ENCODE peak calls at places on chromosomes 7 and 10, in six cellular contexts. X is endodermal cell; F is CD4-positive, CD25-positive, alpha-beta regulatory T cell; O is endothelial cell of umbilical vein; Q is body of pancreas; Z is CD8-positive, alpha-beta T cell. E is an unnamed sample.
A peak's percentile ranks its signal among the peaks of the same experiment; 100 is the strongest.

GRCh38 chr7:99898836-99899235 is 20.5 kb downstream of the TRIM4 start:
- DNase-seq in X (no peak), F (no peak), O (no peak), Q (no peak), Z (no peak), E (no peak)

GRCh38 chr7:7512861-7513597 is 22.6 kb downstream of the COL28A1 start:
- DNase-seq in X (no peak), F (no peak), O (no peak), Q (no peak), Z (no peak), E (no peak)

GRCh38 chr10:3045471-3046209 is 21.7 kb upstream of the PFKP start:
- DNase-seq in X (peak; percentile 87), F (no peak), O (peak; percentile 80), Q (no peak), Z (no peak), E (no peak)

GRCh38 chr10:44386546-44387052 is 1.7 kb upstream of the CXCL12 start:
- DNase-seq in X (peak; percentile 91), F (no peak), O (peak; percentile 37), Q (peak; percentile 77), Z (peak; percentile 18), E (no peak)

GRCh38 chr7:67866812-67867211 is 870.2 kb downstream of the TYW1 start:
- DNase-seq in X (no peak), F (no peak), O (no peak), Q (no peak), Z (no peak), E (no peak)

GRCh38 chr10:103458720-103459119 is at the start of gene CALHM1:
- DNase-seq in X (peak; percentile 91), F (no peak), O (no peak), Q (no peak), Z (no peak), E (no peak)

GRCh38 chr7:31101544-31101943 is 49.4 kb downstream of the ADCYAP1R1 start:
- DNase-seq in X (peak; percentile 38), F (no peak), O (no peak), Q (no peak), Z (no peak), E (no peak)

GRCh38 chr10:132922872-132923271 is 19.5 kb downstream of the CFAP46 start:
- DNase-seq in X (no peak), F (no peak), O (no peak), Q (no peak), Z (no peak), E (no peak)

GRCh38 chr10:51000164-51000563 is 74.1 kb upstream of the PRKG1 start:
- DNase-seq in X (no peak), F (no peak), O (no peak), Q (no peak), Z (no peak), E (no peak)

GRCh38 chr10:48287417-48288391 is 13.2 kb upstream of the FRMPD2 start:
- DNase-seq in X (no peak), F (no peak), O (no peak), Q (peak; percentile 61), Z (no peak), E (no peak)

GRCh38 chr10:122702271-122702670 is 2.6 kb upstream of the C10orf120 start:
- DNase-seq in X (no peak), F (no peak), O (no peak), Q (no peak), Z (no peak), E (no peak)

GRCh38 chr10:109259293-109259692 is 664.0 kb downstream of the XPNPEP1 start:
- DNase-seq in X (no peak), F (no peak), O (no peak), Q (no peak), Z (no peak), E (no peak)

GRCh38 chr10:44301781-44302400 is 83.0 kb downstream of the CXCL12 start:
- DNase-seq in X (no peak), F (no peak), O (no peak), Q (no peak), Z (no peak), E (no peak)

GRCh38 chr7:19122018-19122588 is 4.7 kb upstream of the TWIST1 start:
- DNase-seq in X (no peak), F (no peak), O (peak; percentile 56), Q (no peak), Z (no peak), E (no peak)

GRCh38 chr10:17257466-17258321 is 29.7 kb downstream of the VIM start:
- DNase-seq in X (peak; percentile 82), F (peak; percentile 70), O (peak; percentile 80), Q (peak; percentile 63), Z (peak; percentile 54), E (peak; percentile 70)

GRCh38 chr10:32142646-32143045 is 86.4 kb upstream of the KIF5B start:
- DNase-seq in X (no peak), F (no peak), O (no peak), Q (no peak), Z (no peak), E (no peak)

GRCh38 chr10:37752309-37752875 is 105.0 kb downstream of the ZNF248 start:
- DNase-seq in X (no peak), F (no peak), O (no peak), Q (no peak), Z (no peak), E (no peak)

GRCh38 chr10:60818134-60818770 is 40.0 kb downstream of the CDK1 start:
- DNase-seq in X (no peak), F (no peak), O (no peak), Q (no peak), Z (no peak), E (no peak)

GRCh38 chr10:132832186-132832983 is 46.4 kb upstream of the NKX6-2 start:
- DNase-seq in X (no peak), F (no peak), O (no peak), Q (no peak), Z (no peak), E (no peak)

GRCh38 chr7:25795824-25796235 is 356.2 kb upstream of the NFE2L3 start:
- DNase-seq in X (no peak), F (no peak), O (no peak), Q (no peak), Z (no peak), E (no peak)

DNA sequence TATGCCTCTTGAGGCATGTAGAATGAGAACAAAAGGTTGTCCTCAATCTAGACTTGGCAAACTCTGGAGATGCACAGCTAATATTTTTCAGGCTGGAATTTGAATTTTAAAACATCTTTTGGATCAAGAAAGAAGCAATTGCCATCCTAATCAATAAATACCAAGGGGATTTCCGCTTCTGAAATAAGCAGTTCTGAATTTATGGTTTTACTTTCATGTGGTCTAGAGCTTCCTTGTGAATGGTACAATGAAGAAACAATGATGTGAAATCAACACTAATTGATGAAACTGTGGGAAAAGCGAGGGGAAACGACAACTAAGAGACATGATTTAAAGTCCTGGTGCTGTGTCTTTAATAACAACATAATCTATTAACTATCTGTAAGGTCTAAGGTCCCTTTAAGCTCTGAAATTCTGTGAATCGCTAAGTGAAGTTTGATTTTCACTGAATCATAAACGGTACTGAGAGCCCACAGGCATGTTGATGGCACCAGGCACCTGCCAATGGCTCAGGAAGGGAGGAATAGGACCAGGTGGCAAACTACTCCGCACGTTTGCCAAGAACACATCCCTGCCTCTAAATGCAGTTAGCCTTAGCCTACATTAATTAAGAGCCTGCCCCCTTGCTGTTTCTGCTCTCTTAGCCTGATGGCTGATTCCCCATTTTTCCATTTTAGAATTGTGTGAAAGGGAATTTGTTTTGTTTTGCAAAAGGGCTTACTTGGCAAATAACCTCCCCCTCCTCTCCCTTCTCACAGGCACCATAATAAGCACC is 1202.9 kb downstream of the SORCS3 start:
- DNase-seq in X (peak; percentile 45), F (no peak), O (no peak), Q (no peak), Z (no peak), E (no peak)
- H3K4me3 ChIP-seq in X (no peak overlapping the region), F (peak overlapping the region; percentile 9), O (no peak overlapping the region), Q (no peak overlapping the region), Z (no peak overlapping the region), E (no peak overlapping the region)

DNA sequence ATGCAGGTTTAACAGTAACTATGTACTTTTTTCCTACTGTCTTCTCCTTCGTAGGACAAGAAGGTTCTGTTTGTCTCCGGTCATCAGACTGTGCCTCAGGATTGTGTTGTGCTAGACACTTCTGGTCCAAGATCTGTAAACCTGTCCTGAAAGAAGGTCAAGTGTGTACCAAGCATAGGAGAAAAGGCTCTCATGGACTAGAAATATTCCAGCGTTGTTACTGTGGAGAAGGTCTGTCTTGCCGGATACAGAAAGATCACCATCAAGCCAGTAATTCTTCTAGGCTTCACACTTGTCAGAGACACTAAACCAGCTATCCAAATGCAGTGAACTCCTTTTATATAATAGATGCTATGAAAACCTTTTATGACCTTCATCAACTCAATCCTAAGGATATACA is 2.4 kb downstream of the DKK1 start:
- DNase-seq in X (no peak), F (no peak), O (peak; percentile 45), Q (no peak), Z (no peak), E (no peak)
- H3K4me3 ChIP-seq in X (peak overlapping the region; percentile 89), F (no peak overlapping the region), O (peak overlapping the region; percentile 90), Q (no peak overlapping the region), Z (no peak overlapping the region), E (no peak overlapping the region)

DNA sequence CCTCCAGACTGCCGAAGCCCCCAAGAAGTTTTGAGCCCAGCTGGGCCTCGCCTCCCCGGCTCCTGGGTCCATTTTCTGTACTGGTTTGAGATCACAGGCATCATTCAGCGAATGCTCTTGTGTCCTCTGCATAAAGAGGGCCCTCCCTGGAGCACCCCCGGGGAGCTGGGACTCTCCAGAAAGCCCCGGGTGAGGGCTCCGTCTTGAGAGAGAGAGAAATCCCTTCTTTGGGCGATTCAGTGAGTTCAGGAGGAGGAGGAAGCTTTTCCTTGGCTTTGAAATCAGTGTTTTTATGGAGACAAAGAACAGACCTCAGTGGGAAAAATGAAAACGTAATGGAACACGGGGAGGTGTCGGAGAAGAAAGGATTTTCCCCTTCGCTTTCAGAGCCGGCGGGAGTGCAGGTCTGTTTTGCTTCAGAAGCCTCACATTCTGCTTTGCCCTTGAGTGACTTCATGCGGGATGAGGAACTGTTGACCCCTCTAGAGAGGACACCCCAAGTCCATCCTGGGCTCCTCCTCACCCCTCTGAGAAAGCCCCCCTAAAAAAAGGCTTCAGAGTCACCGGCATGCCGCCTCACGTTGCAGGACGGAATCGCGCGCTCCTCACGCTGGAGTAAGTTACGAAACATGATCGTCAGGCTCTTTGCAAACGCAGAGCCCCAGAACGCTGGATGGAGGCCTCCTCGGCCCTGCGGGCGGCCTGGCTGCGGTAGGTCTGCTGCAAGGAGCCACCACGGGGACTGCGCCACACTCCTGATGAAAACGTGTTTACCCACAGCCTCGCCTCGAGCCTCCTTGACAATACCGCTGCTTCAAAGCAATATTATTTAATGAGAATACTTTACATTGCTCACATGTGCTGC is 8.5 kb upstream of the AP5Z1 start:
- DNase-seq in X (no peak), F (no peak), O (no peak), Q (no peak), Z (no peak), E (no peak)
- H3K4me3 ChIP-seq in X (no peak overlapping the region), F (no peak overlapping the region), O (no peak overlapping the region), Q (no peak overlapping the region), Z (no peak overlapping the region), E (no peak overlapping the region)

DNA sequence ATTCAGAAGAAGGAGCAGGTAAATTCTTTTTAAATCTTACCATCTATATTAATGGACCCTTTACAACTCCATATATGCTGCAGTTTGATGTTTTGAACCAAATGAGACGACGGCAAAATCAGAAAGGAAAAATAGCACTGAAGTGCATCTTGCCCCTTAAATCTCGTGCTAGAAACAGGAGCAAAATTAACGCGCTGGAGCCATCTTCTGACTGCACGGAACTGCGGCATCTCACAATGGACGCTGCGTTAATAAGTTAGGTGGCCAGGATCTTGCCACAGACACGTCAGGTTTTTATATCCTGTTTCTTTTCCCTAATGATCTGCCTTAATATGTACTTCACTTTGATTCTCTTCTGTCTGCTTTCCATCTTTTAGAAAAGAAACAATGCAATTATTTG is 354.5 kb downstream of the TFEC start:
- DNase-seq in X (no peak), F (no peak), O (peak; percentile 14), Q (no peak), Z (no peak), E (no peak)
- H3K4me3 ChIP-seq in X (no peak overlapping the region), F (no peak overlapping the region), O (no peak overlapping the region), Q (no peak overlapping the region), Z (no peak overlapping the region), E (no peak overlapping the region)

GRCh38 chr10:71715026-71715425 is 4.6 kb downstream of the C10orf105 start:
- DNase-seq in X (no peak), F (no peak), O (no peak), Q (no peak), Z (no peak), E (no peak)
- H3K4me3 ChIP-seq in X (no peak overlapping the region), F (no peak overlapping the region), O (no peak overlapping the region), Q (no peak overlapping the region), Z (no peak overlapping the region), E (no peak overlapping the region)